ENCODE peak calls at places on chromosomes 11 and 22, in four cellular contexts. M is keratinocyte, B is IMR-90, I is K562. J is an unnamed sample.

GRCh38 chr11:122685041-122685440 is 29.5 kb downstream of the UBASH3B start:
- DNase-seq in M (no peak), B (no peak), I (no peak), J (no peak)

GRCh38 chr11:113591122-113591521 is 115.0 kb downstream of the TMPRSS5 start:
- DNase-seq in I (no peak), M (no peak), B (no peak), J (no peak)

GRCh38 chr22:33409134-33409533 is 351.0 kb upstream of the SYN3 start:
- DNase-seq in M (no peak), B (no peak), I (no peak), J (no peak)

GRCh38 chr11:32809313-32809712 is 14.9 kb upstream of the CCDC73 start:
- DNase-seq in I (peak; percentile 62), M (peak; percentile 41), B (peak; percentile 72), J (peak; percentile 80)

GRCh38 chr11:128472128-128473110 is 114.9 kb downstream of the ETS1 start:
- DNase-seq in B (peak; percentile 79), M (no peak), I (no peak), J (peak; percentile 45)

GRCh38 chr22:18001040-18001893 is 23.1 kb downstream of the MICAL3 start:
- DNase-seq in B (peak; percentile 99), M (peak; percentile 75), I (peak; percentile 100), J (peak; percentile 96)

GRCh38 chr22:22879675-22880029 is 8.0 kb upstream of the IGLL5 start:
- DNase-seq in B (no peak), I (no peak), M (no peak), J (no peak)

GRCh38 chr22:26756675-26757293 is 99.4 kb downstream of the MIAT start:
- DNase-seq in B (peak; percentile 36), I (peak; percentile 70), M (no peak), J (peak; percentile 46)

GRCh38 chr11:1235615-1236315 is 12.9 kb downstream of the MUC5B start:
- DNase-seq in B (no peak), I (no peak), M (no peak), J (no peak)

GRCh38 chr11:1639102-1639620 is 9.6 kb downstream of the KRTAP5-5 start:
- DNase-seq in M (no peak), I (no peak), B (no peak), J (peak; percentile 56)

GRCh38 chr11:132987936-132988335 is 544.4 kb downstream of the OPCML start:
- DNase-seq in B (no peak), I (no peak), M (no peak), J (no peak)

GRCh38 chr22:44667829-44668189 is 34.2 kb upstream of the PRR5 start:
- DNase-seq in B (no peak), M (no peak), I (no peak), J (no peak)

DNA sequence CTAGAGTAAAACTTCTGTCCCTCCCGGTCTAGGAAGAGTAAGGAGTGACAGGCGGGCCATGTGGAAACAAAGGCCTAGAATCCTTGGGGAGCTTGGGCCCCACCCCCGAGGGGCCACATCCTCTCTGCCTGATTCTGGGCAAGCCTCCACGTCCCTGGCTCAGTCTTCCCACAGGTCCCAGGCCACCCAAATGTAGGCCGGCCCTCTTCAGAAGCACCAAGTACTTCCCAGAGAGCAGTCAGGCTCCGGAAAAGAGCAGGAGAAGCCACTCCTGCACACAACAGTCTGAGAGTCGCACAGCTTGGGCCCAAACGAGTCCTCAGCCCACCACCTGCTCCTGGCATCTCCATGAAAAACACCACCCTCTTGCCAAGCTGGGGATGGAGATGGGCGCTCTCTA is 15.5 kb downstream of the EHD1 start:
- DNase-seq in B (no peak), M (no peak), I (no peak), J (no peak)
- H2AFZ ChIP-seq in B (peak overlapping the region; percentile 61), M (no peak overlapping the region), I (no peak overlapping the region), J (no peak overlapping the region)

GRCh38 chr11:75223954-75224643 is 16.5 kb upstream of the TPBGL start:
- DNase-seq in B (no peak), M (no peak), I (peak; percentile 37), J (no peak)
- H3K9me1 ChIP-seq in B (no peaks in the 10 kb centered on the region), M (no peaks in the 10 kb centered on the region), I (no peaks in the 10 kb centered on the region), J (no peaks in the 10 kb centered on the region)

GRCh38 chr11:11843642-11844041 is 1.9 kb downstream of the USP47 start:
- DNase-seq in I (no peak), B (no peak), M (no peak), J (peak; percentile 17)

GRCh38 chr11:11843233-11843632 is 1.5 kb downstream of the USP47 start:
- DNase-seq in B (peak; percentile 94), M (no peak), I (peak; percentile 55), J (peak; percentile 77)

GRCh38 chr11:11841605-11842425 is at the start of gene USP47:
- DNase-seq in I (peak; percentile 81), M (no peak), B (peak; percentile 70), J (peak; percentile 87)

GRCh38 chr11:11841121-11841604 is 609 bp upstream of the USP47 start:
- DNase-seq in B (no peak), M (no peak), I (peak; percentile 69), J (no peak)

GRCh38 chr11:11842426-11843008 is 745 bp downstream of the USP47 start:
- DNase-seq in B (peak; percentile 86), M (no peak), I (peak; percentile 67), J (peak; percentile 84)
- H2AFZ ChIP-seq in B (peak overlapping the region; percentile 100), M (peak overlapping the region; percentile 99), I (peak overlapping the region; percentile 98), J (peak overlapping the region; percentile 88)

GRCh38 chr22:48627203-48627602 is 1200.5 kb downstream of the BRD1 start:
- DNase-seq in M (no peak), I (no peak), B (no peak), J (no peak)

GRCh38 chr22:48622891-48623545 is 1204.7 kb downstream of the BRD1 start:
- DNase-seq in M (no peak), B (no peak), I (no peak), J (no peak)

GRCh38 chr22:48621085-48621484 is 1206.6 kb downstream of the BRD1 start:
- DNase-seq in I (no peak), M (no peak), B (no peak), J (no peak)

GRCh38 chr22:48627966-48628365 is 1199.7 kb downstream of the BRD1 start:
- DNase-seq in M (no peak), I (no peak), B (no peak), J (no peak)

DNA sequence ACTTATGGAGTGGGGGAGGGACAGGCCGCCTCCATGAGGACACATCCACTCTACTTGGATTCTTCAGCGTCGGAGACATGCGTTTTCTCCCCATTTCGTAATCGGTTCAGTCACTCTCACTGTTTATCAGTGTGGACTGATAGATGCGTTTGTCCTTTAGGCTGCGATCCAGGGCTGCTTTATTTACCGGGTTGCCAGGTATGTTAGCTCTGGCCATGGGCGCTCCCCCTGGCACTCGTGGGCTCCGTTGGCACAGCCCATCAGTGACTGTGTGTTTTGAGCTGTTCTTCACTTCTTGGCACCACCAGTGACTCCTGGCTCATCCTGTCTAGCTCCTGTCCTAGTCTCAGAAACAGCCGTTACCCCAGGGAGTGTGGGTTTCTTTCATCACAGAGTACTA is 1203.3 kb downstream of the BRD1 start:
- DNase-seq in M (no peak), I (no peak), B (no peak), J (no peak)
- H3K9me1 ChIP-seq in M (no peaks in the 10 kb centered on the region), I (no peaks in the 10 kb centered on the region), B (no peaks in the 10 kb centered on the region), J (no peaks in the 10 kb centered on the region)

GRCh38 chr22:24768537-24769374 is 5.8 kb downstream of the PIWIL3 start:
- DNase-seq in I (peak; percentile 55), M (no peak), B (peak; percentile 76), J (peak; percentile 49)
- H2AFZ ChIP-seq in I (no peak overlapping the region), M (no peak overlapping the region), B (no peak overlapping the region), J (no peak overlapping the region)

DNA sequence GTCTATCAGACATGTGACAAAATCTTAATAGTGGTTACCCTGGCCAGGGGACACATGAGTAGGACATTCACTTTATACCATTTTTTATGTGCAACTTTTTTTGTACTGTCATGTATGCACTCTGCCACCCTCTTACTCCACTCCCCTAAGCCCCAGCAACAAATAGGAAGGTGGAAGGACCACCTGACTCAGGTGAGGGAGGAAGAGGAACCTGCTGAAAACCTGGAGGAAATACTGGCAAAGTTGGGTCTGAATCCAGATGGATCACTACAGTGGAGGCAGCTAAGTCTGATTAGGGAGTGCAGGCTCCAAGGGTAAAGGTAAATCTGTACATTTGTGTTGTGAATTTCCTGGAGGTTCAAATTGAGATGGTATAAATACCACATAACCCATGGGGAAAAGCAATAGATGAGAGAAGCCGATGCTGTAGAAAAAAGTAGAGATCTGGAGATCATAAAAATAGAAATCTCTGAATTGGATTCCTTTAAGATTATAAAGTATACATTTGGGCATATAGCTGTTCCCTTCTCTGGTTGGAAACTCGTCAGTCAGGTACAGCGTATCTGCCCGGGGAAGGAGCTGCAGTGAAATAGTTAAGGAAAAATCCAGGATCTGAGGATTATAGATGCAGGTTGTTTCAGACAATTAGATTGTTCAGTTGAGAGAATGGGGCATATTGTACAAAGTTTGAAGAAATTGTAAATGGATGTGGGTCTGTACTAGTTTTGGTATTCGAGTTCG is 52.2 kb upstream of the OR9Q1 start:
- DNase-seq in B (no peak), I (no peak), M (no peak), J (no peak)
- H3K9me1 ChIP-seq in B (no peaks in the 10 kb centered on the region), I (no peaks in the 10 kb centered on the region), M (no peaks in the 10 kb centered on the region), J (no peaks in the 10 kb centered on the region)

DNA sequence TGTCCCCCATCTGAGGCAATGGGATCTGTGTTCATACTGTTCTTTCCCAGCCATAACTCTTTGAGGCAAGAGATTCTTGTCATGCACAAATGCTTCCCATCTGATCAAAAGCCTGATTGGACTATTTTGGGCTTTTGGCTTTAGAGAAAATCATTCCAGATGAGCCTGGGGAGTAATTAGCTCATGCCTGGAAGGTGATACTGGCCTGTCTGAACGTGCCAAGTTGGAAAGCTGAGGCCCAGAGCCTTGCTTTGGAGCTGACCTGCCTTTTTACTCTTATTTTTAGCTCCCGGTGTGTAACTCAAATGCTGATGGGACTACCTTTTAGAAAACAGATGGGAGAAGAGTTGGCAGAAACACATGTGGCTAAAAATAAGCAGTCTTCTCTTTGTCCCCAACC is 105.0 kb downstream of the DBX1 start:
- DNase-seq in M (no peak), I (no peak), B (no peak), J (no peak)
- H2AFZ ChIP-seq in M (no peak overlapping the region), I (no peak overlapping the region), B (no peak overlapping the region), J (no peak overlapping the region)

GRCh38 chr11:86782781-86783180 is 17.6 kb upstream of the PRSS23 start:
- DNase-seq in B (no peak), M (no peak), I (no peak), J (no peak)

GRCh38 chr11:86781546-86781945 is 18.8 kb upstream of the PRSS23 start:
- DNase-seq in I (peak; percentile 24), B (no peak), M (no peak), J (no peak)

GRCh38 chr11:86787018-86787417 is 13.3 kb upstream of the PRSS23 start:
- DNase-seq in B (no peak), M (no peak), I (no peak), J (no peak)

GRCh38 chr11:86785576-86785975 is 14.8 kb upstream of the PRSS23 start:
- DNase-seq in I (no peak), B (no peak), M (no peak), J (no peak)

GRCh38 chr11:86784247-86784681 is 16.1 kb upstream of the PRSS23 start:
- DNase-seq in I (no peak), B (peak; percentile 49), M (no peak), J (no peak)
- H3K9me1 ChIP-seq in I (no peaks in the 10 kb centered on the region), B (no peaks in the 10 kb centered on the region), M (no peaks in the 10 kb centered on the region), J (no peaks in the 10 kb centered on the region)